ENCODE peak calls at places on chromosomes 6 and 20, in eight cellular contexts. T is pancreas, H is IMR-90, B is H9, J is GM23338, W is tibial nerve, Z is A549, R is adrenal gland. C is an unnamed sample. For H3K4me1, the result is how much of the 10 kb centered on the place peaks cover.

GRCh38 chr20:47360489-47361267 is 4.2 kb upstream of the ZMYND8 start:
- DNase-seq in T (peak), H (peak), B (peak), J (peak), W (peak), Z (peak), R (peak), C (peak)

GRCh38 chr20:45032781-45033180 is 66.5 kb downstream of the STK4 start:
- DNase-seq in T (no peak), H (no peak), B (no peak), J (no peak), W (no peak), Z (no peak), R (no peak), C (no peak)

GRCh38 chr20:45857836-45858250 is 429 bp downstream of the ZSWIM3 start:
- DNase-seq in T (no peak), H (no peak), B (peak), J (peak), W (no peak), Z (no peak), R (no peak), C (no peak)

GRCh38 chr6:78251930-78252329 is 599.1 kb downstream of the MEI4 start:
- DNase-seq in T (no peak), H (no peak), B (no peak), J (no peak), W (no peak), Z (no peak), R (no peak), C (no peak)

GRCh38 chr6:17865243-17865642 is 122.2 kb downstream of the KIF13A start:
- DNase-seq in T (peak), H (peak), B (no peak), J (no peak), W (no peak), Z (no peak), R (peak), C (no peak)

GRCh38 chr6:83057705-83058321 is 7.8 kb downstream of the UBE3D start:
- DNase-seq in T (no peak), H (peak), B (peak), J (peak), W (peak), Z (peak), R (peak), C (no peak)

GRCh38 chr6:160321729-160322505 is 26.3 kb upstream of the SLC22A3 start:
- DNase-seq in T (no peak), H (no peak), B (no peak), J (no peak), W (no peak), Z (no peak), R (no peak), C (no peak)

GRCh38 chr20:53839423-53840176 is 230.8 kb downstream of the BCAS1 start:
- DNase-seq in T (peak), H (no peak), B (no peak), J (no peak), W (no peak), Z (no peak), R (no peak), C (no peak)

GRCh38 chr6:128487055-128487454 is 33.3 kb downstream of the PTPRK start:
- DNase-seq in T (no peak), H (no peak), B (no peak), J (peak), W (no peak), Z (no peak), R (no peak), C (no peak)
- TF ChIP-seq CTCF in T (peak), H (peak), B (peak), J (peak), W (no peak), Z (no peak), R (no peak), C (no peak)

DNA sequence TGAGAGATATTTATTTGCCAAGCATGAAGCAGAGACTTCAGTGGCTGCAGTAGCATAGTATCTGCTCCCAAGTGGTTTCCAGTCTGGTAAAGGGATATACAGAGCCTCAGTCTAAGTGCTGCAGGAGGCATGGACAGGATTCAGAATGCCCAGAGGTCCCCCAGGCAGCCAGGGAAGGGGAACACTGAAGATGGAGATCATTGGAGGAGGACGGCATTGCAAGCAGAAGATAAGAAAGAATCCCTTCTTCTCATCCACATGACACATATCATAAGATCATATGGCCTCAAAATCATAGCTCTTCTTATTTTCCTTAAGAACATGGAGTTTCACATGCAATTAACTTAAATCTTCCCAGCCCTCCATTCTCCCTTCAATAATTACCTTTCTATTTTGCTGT is 136.1 kb downstream of the KCNQ5 start:
- DNase-seq in T (no peak), H (no peak), B (no peak), J (no peak), W (no peak), Z (no peak), R (no peak), C (no peak)
- H3K4me1 ChIP-seq in T (under half), H (under half), B (under half), J (under half), W (under half), Z (under half), R (under half), C (under half)

DNA sequence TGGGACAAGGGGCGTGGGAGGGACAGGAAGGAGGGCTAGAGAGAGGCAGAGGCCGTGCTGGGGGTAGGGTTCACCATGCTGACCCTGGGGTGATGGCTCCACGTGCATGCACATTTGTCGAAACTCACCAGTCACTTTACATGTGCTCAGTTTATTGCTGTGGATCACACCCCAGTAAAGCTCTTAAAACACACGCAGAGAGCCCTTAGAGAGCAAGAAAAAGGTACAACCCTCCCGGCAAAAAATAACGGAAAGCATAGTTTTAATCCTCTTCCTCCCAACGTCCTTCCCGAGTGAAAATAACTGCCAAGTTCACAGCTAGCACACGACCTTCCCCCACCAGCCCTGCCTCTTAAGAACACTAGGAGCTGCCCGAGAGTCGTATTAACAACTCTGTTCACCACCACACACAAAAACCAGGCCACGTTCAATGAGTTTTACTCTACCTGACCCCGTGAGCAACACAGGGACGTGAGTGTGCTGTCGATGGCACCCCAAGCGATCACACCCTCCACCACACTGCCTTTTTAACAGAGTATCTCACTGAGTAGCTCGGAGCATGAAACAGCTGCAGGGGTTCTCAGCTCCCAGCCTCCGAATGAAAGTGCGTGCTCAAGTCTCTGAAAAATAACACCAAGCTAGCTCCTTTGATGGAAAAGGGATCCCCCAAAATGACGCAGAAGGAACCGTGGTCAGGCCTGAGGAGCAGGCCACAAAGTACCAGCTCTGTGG is 39.7 kb downstream of the TAF4 start:
- DNase-seq in T (peak), H (peak), B (no peak), J (no peak), W (peak), Z (no peak), R (no peak), C (no peak)
- TF ChIP-seq CTCF in T (peak), H (peak), B (peak), J (peak), W (peak), Z (no peak), R (peak), C (peak)

DNA sequence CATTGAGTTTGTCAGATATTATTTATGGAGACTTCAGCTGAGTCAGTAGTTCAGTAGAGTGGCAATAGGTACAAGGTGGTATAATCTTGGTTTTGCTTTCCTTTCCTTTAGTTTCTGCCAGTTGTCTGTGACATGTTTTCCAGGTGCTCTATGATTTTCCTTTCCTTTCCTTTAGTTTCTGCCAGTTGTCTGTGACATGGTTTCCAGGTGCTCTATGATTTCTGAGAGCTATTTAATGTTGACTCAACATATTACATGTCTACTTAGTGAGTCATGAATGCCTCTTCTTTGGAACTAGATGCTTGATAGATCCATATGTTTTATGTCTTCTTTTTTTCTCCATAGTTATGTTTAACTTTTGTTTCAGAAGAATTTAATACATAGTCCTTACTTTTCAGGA is 186.4 kb upstream of the DEFB112 start:
- DNase-seq in T (no peak), H (no peak), B (no peak), J (no peak), W (no peak), Z (no peak), R (no peak), C (no peak)
- H3K4me1 ChIP-seq in T (under half), H (under half), B (under half), J (under half), W (under half), Z (under half), R (under half), C (under half)

DNA sequence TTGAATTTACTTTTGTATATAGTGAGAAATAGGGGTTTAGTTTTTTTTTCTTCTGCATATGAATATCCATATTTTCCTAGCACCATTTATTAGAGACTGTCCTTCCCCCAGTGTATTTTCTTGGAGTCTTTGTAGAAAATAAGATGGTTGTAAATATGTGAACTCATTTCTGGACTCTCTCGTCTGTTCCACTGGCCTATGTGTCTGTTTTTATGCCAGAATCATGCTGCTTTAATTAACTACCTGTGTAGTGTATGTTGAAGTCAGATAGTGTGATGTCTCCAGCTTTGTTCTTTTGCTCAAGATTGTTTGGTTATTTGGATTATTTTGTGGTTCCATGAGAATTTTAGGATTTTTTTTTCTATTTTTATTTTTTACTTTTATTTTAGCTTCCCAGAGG is 176.6 kb upstream of the RAB32 start:
- DNase-seq in T (no peak), H (no peak), B (no peak), J (no peak), W (no peak), Z (no peak), R (no peak), C (no peak)
- TF ChIP-seq CTCF in T (no peak), H (no peak), B (no peak), J (no peak), W (no peak), Z (no peak), R (no peak), C (no peak)

GRCh38 chr6:56541736-56542366 is 100.8 kb downstream of the DST start:
- DNase-seq in T (no peak), H (no peak), B (no peak), J (no peak), W (no peak), Z (no peak), R (no peak), C (no peak)
- H3K4me1 ChIP-seq in T (under half), H (under half), B (under half), J (under half), W (under half), Z (half or more), R (under half), C (under half)

DNA sequence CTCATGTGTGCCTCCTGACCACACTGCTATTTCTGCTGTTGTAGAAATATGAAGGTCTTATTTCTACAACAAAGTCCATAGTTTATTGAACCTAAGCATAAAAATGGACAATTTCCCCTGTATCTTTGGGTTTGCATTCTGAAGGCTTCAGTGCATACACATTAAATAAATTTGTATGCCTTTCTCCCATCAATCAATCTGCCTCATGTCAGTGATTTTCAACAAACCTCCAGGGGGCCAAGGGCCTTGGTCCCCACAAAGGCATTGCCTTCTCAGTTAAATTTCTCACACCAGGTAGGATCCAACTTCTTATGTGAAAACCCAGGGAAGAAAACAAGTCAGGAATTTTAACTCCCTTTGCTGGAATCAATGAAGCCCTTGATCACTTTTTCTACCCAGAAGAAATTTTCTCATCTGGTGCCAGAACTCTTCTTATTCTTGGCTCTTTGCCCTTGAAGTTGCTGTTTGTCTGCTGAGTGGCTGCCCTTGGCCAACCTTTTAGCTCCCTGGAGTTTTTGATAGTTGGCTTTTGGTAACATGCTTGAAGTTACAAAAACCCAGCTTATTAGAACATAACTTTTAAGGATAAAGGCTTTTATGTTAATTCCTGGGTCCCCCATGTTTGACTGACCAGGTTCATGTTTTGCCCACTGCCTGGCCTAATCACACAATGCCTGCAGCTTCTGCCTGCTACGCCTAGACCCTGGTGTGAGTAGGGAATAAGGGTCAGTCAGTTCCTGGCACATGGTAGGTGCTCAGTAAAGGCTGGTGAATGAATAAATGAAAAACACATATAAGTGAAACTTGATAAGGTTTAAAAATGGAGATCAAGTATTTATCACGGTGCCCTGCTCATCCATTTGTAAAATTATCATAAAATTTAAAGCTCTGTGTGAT is 37.0 kb downstream of the SHLD1 start:
- DNase-seq in T (peak), H (peak), B (no peak), J (peak), W (peak), Z (peak), R (peak), C (no peak)
- TF ChIP-seq CTCF in T (no peak), H (no peak), B (peak), J (no peak), W (no peak), Z (no peak), R (no peak), C (no peak)

GRCh38 chr6:32977953-32978324 is 9.5 kb downstream of the BRD2 start:
- DNase-seq in T (no peak), H (no peak), B (no peak), J (no peak), W (no peak), Z (no peak), R (no peak), C (no peak)

GRCh38 chr6:32975886-32976285 is 7.5 kb downstream of the BRD2 start:
- DNase-seq in T (no peak), H (no peak), B (no peak), J (no peak), W (no peak), Z (no peak), R (no peak), C (no peak)

GRCh38 chr6:32976334-32977069 is 8.1 kb downstream of the BRD2 start:
- DNase-seq in T (no peak), H (no peak), B (no peak), J (no peak), W (no peak), Z (no peak), R (no peak), C (no peak)

GRCh38 chr6:32979720-32980487 is 11.5 kb downstream of the BRD2 start:
- DNase-seq in T (no peak), H (no peak), B (no peak), J (no peak), W (no peak), Z (no peak), R (no peak), C (no peak)

DNA sequence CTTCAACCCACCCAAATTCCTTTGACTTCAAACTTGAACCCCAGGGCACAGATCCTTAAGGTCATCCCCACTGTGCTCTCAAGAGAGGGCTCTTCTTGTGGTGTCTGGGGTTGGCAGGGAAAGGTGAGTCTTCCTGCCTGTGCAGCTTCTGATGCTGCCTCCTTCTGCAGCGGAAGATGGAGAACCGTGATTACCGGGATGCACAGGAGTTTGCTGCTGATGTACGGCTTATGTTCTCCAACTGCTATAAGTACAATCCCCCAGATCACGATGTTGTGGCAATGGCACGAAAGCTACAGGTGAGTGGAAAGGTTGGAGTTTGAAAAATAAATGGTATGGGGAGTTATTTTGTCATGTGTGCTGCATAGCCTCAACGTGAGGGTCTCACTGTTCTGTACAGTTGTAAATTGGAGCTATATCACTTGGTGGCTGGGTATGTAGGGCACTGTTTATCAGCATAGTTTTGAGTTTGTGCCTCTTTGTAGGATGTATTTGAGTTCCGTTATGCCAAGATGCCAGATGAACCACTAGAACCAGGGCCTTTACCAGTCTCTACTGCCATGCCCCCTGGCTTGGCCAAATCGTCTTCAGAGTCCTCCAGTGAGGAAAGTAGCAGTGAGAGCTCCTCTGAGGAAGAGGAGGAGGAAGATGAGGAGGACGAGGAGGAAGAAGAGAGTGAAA is 9.0 kb downstream of the BRD2 start:
- DNase-seq in T (no peak), H (no peak), B (no peak), J (no peak), W (no peak), Z (no peak), R (no peak), C (no peak)
- H3K4me1 ChIP-seq in T (half or more), H (under half), B (under half), J (under half), W (half or more), Z (half or more), R (under half), C (half or more)

GRCh38 chr6:75993236-75994162 is 79.0 kb downstream of the IMPG1 start:
- DNase-seq in T (no peak), H (no peak), B (no peak), J (peak), W (no peak), Z (no peak), R (no peak), C (no peak)

GRCh38 chr6:75986935-75987334 is 85.5 kb downstream of the IMPG1 start:
- DNase-seq in T (no peak), H (no peak), B (peak), J (peak), W (no peak), Z (no peak), R (no peak), C (no peak)

GRCh38 chr6:75991941-75992340 is 80.5 kb downstream of the IMPG1 start:
- DNase-seq in T (no peak), H (no peak), B (peak), J (peak), W (no peak), Z (no peak), R (no peak), C (no peak)
- TF ChIP-seq CTCF in T (no peak), H (no peak), B (peak), J (peak), W (no peak), Z (no peak), R (no peak), C (no peak)

GRCh38 chr6:125798734-125799510 is 8.2 kb downstream of the NCOA7 start:
- DNase-seq in T (no peak), H (no peak), B (no peak), J (no peak), W (no peak), Z (no peak), R (no peak), C (no peak)
- H3K4me1 ChIP-seq in T (under half), H (under half), B (under half), J (under half), W (under half), Z (under half), R (under half), C (under half)

C was measured in thoracic aorta.